ENCODE peak calls at places on chromosomes 11 and 22, in nine cellular contexts. J is NCI-H1417; B is testis; E is stimulated activated CD4-positive, alpha-beta T cell treated with anti-CD3 and anti-CD28 coated beads, Interleukin-1b, Interleukin-23, amount 100 ng/mL, for 48 hours; V is NCI-H345; Y is Right ventricle myocardium superior; K is CD4-positive, alpha-beta T cell; D is substantia nigra; L is effector memory CD8-positive, alpha-beta T cell. F is an unnamed sample.

GRCh38 chr22:33438273-33438672 is 380.1 kb upstream of the SYN3 start:
- DNase-seq in J (no peak), B (no peak), E (no peak), V (peak), Y (no peak), K (no peak), D (peak), L (no peak), F (no peak)

GRCh38 chr11:79484872-79485271 is 44.0 kb upstream of the TENM4 start:
- DNase-seq in J (no peak), B (no peak), E (no peak), V (no peak), Y (no peak), K (no peak), D (no peak), L (no peak), F (no peak)

GRCh38 chr11:7353100-7353499 is 101.4 kb downstream of the SYT9 start:
- DNase-seq in J (no peak), B (peak), E (no peak), V (no peak), Y (no peak), K (no peak), D (no peak), L (no peak), F (peak)

GRCh38 chr11:35305670-35306382 is 113.5 kb downstream of the SLC1A2 start:
- DNase-seq in J (peak), B (no peak), E (no peak), V (no peak), Y (no peak), K (peak), D (no peak), L (peak), F (peak)

GRCh38 chr11:97742717-97743116 is 1278.0 kb upstream of the CNTN5 start:
- DNase-seq in J (no peak), B (no peak), E (no peak), V (no peak), Y (no peak), K (no peak), D (no peak), L (no peak), F (no peak)

GRCh38 chr22:33803371-33803770 is 116.9 kb downstream of the LARGE1 start:
- DNase-seq in J (no peak), B (no peak), E (no peak), V (no peak), Y (no peak), K (no peak), D (no peak), L (no peak), F (no peak)

GRCh38 chr11:71082454-71082853 is 169.9 kb downstream of the SHANK2 start:
- DNase-seq in J (no peak), B (no peak), E (no peak), V (no peak), Y (no peak), K (no peak), D (no peak), L (no peak), F (no peak)

GRCh38 chr22:46047226-46047625 is 70.3 kb upstream of the WNT7B start:
- DNase-seq in J (no peak), B (peak), E (no peak), V (no peak), Y (peak), K (no peak), D (no peak), L (no peak), F (peak)

GRCh38 chr11:102611291-102611690 is 13.8 kb downstream of the MMP20 start:
- DNase-seq in J (no peak), B (no peak), E (no peak), V (no peak), Y (no peak), K (no peak), D (no peak), L (no peak), F (no peak)

GRCh38 chr11:21727102-21727501 is 465.8 kb upstream of the ANO5 start:
- DNase-seq in J (no peak), B (no peak), E (no peak), V (no peak), Y (no peak), K (no peak), D (no peak), L (no peak), F (peak)

GRCh38 chr11:129695543-129696308 is 119.9 kb upstream of the TMEM45B start:
- DNase-seq in J (peak), B (peak), E (peak), V (peak), Y (peak), K (peak), D (peak), L (peak), F (peak)

GRCh38 chr11:62954478-62954877 is 30.3 kb downstream of the SLC22A6 start:
- DNase-seq in J (no peak), B (peak), E (no peak), V (no peak), Y (no peak), K (no peak), D (no peak), L (no peak), F (no peak)

GRCh38 chr11:81874627-81875026 is 859.0 kb downstream of the FAM181B start:
- DNase-seq in J (no peak), B (no peak), E (no peak), V (no peak), Y (no peak), K (no peak), D (no peak), L (no peak), F (peak)

GRCh38 chr11:120013325-120014250 is 124.3 kb downstream of the TRIM29 start:
- DNase-seq in J (no peak), B (peak), E (no peak), V (no peak), Y (peak), K (no peak), D (peak), L (no peak), F (peak)

GRCh38 chr11:2777871-2778629 is 78.3 kb upstream of the KCNQ1OT1 start:
- DNase-seq in J (no peak), B (peak), E (peak), V (peak), Y (peak), K (peak), D (no peak), L (no peak), F (peak)

GRCh38 chr11:77201991-77202841 is 74.2 kb downstream of the MYO7A start:
- DNase-seq in J (no peak), B (peak), E (no peak), V (no peak), Y (no peak), K (peak), D (no peak), L (no peak), F (no peak)

GRCh38 chr11:76685841-76686240 is 15.3 kb upstream of the LRRC32 start:
- DNase-seq in J (no peak), B (no peak), E (no peak), V (no peak), Y (no peak), K (no peak), D (no peak), L (no peak), F (no peak)

GRCh38 chr11:1772270-1773130 is 8.8 kb upstream of the CTSD start:
- DNase-seq in J (no peak), B (no peak), E (peak), V (no peak), Y (peak), K (peak), D (no peak), L (peak), F (peak)

GRCh38 chr11:129631201-129631600 is 184.4 kb upstream of the TMEM45B start:
- DNase-seq in J (no peak), B (no peak), E (no peak), V (no peak), Y (no peak), K (no peak), D (no peak), L (no peak), F (no peak)

GRCh38 chr22:33639588-33640254 is 280.6 kb downstream of the LARGE1 start:
- DNase-seq in J (no peak), B (no peak), E (no peak), V (no peak), Y (no peak), K (no peak), D (no peak), L (no peak), F (no peak)

GRCh38 chr11:94671553-94672366 is 96.4 kb upstream of the AMOTL1 start:
- DNase-seq in J (no peak), B (no peak), E (no peak), V (no peak), Y (no peak), K (no peak), D (no peak), L (no peak), F (no peak)

GRCh38 chr11:120525285-120526085 is 13.9 kb downstream of the GRIK4 start:
- DNase-seq in J (no peak), B (no peak), E (no peak), V (no peak), Y (no peak), K (no peak), D (no peak), L (no peak), F (peak)

GRCh38 chr22:44693145-44693544 is 8.9 kb upstream of the PRR5 start:
- DNase-seq in J (no peak), B (no peak), E (no peak), V (no peak), Y (no peak), K (no peak), D (no peak), L (no peak), F (no peak)

GRCh38 chr11:102705626-102706025 is at the start of gene MMP27:
- DNase-seq in J (no peak), B (no peak), E (no peak), V (no peak), Y (no peak), K (no peak), D (no peak), L (no peak), F (no peak)

GRCh38 chr22:44128961-44129613 is 51.6 kb upstream of the PARVG start:
- DNase-seq in J (no peak), B (no peak), E (no peak), V (no peak), Y (peak), K (no peak), D (no peak), L (no peak), F (no peak)

GRCh38 chr11:132646890-132647289 is 885.4 kb downstream of the OPCML start:
- DNase-seq in J (no peak), B (no peak), E (no peak), V (no peak), Y (no peak), K (no peak), D (no peak), L (no peak), F (no peak)

GRCh38 chr22:35896306-35896705 is 132.3 kb downstream of the RBFOX2 start:
- DNase-seq in J (no peak), B (no peak), E (no peak), V (no peak), Y (no peak), K (no peak), D (no peak), L (no peak), F (no peak)

GRCh38 chr11:22703040-22703439 is 36.6 kb downstream of the GAS2 start:
- DNase-seq in J (peak), B (no peak), E (peak), V (peak), Y (no peak), K (no peak), D (no peak), L (no peak), F (peak)

GRCh38 chr22:41517172-41518047 is 26.9 kb downstream of the POLR3H start:
- DNase-seq in J (peak), B (peak), E (peak), V (peak), Y (peak), K (peak), D (peak), L (peak), F (peak)

GRCh38 chr22:23073506-23074229 is 3.3 kb downstream of the GNAZ start:
- DNase-seq in J (no peak), B (no peak), E (no peak), V (no peak), Y (peak), K (no peak), D (no peak), L (no peak), F (no peak)